ENCODE peak calls at places on chromosomes 3 and 15, in eight cellular contexts. K, H, P, U, B, E, L and S are unnamed samples.

GRCh38 chr3:170643831-170644230 is 58.0 kb upstream of the SLC7A14 start:
- DNase-seq in K (no peak), H (no peak), P (no peak), U (no peak), B (no peak), E (no peak), L (no peak), S (no peak)

GRCh38 chr3:191068946-191069813 is 129.9 kb upstream of the OSTN start:
- DNase-seq in K (no peak), H (no peak), P (no peak), U (no peak), B (no peak), E (no peak), L (no peak), S (peak; percentile 25)

GRCh38 chr3:196047391-196048030 is 34.4 kb downstream of the TFRC start:
- DNase-seq in K (no peak), H (no peak), P (no peak), U (no peak), B (no peak), E (no peak), L (no peak), S (no peak)

GRCh38 chr3:62870321-62870720 is 4.9 kb downstream of the CADPS start:
- DNase-seq in K (no peak), H (no peak), P (no peak), U (peak; percentile 0), B (no peak), E (no peak), L (no peak), S (no peak)

GRCh38 chr3:186361612-186362408 is at the start of gene DGKG:
- DNase-seq in K (peak; percentile 59), H (peak; percentile 87), P (peak; percentile 69), U (peak; percentile 8), B (peak; percentile 90), E (peak; percentile 6), L (peak; percentile 50), S (no peak)

GRCh38 chr3:119660474-119661150 is at the start of gene POPDC2:
- DNase-seq in K (no peak), H (no peak), P (peak; percentile 32), U (no peak), B (no peak), E (no peak), L (peak; percentile 95), S (no peak)

GRCh38 chr3:134917631-134918030 is 122.6 kb downstream of the EPHB1 start:
- DNase-seq in K (no peak), H (no peak), P (no peak), U (no peak), B (no peak), E (no peak), L (no peak), S (no peak)

GRCh38 chr3:11389570-11390268 is 117.5 kb downstream of the ATG7 start:
- DNase-seq in K (no peak), H (no peak), P (no peak), U (no peak), B (no peak), E (no peak), L (no peak), S (no peak)

GRCh38 chr15:100306098-100306497 is 35.7 kb downstream of the ADAMTS17 start:
- DNase-seq in K (no peak), H (no peak), P (no peak), U (no peak), B (no peak), E (no peak), L (no peak), S (no peak)

GRCh38 chr3:194869482-194870169 is 183.9 kb downstream of the FAM43A start:
- DNase-seq in K (no peak), H (no peak), P (no peak), U (peak; percentile 50), B (no peak), E (no peak), L (no peak), S (peak; percentile 93)

GRCh38 chr3:40961104-40961857 is 238.0 kb upstream of the CTNNB1 start:
- DNase-seq in K (no peak), H (no peak), P (no peak), U (no peak), B (no peak), E (no peak), L (no peak), S (no peak)

GRCh38 chr3:42742688-42743087 is 30.4 kb downstream of the CCDC13 start:
- DNase-seq in K (no peak), H (no peak), P (no peak), U (no peak), B (no peak), E (no peak), L (no peak), S (no peak)

GRCh38 chr3:72259755-72260589 is 475.0 kb upstream of the PROK2 start:
- DNase-seq in K (no peak), H (no peak), P (no peak), U (no peak), B (no peak), E (no peak), L (no peak), S (no peak)

GRCh38 chr15:67501177-67501835 is 19.6 kb upstream of the C15orf61 start:
- DNase-seq in K (no peak), H (no peak), P (no peak), U (peak; percentile 33), B (no peak), E (no peak), L (peak; percentile 9), S (no peak)

GRCh38 chr3:170584585-170585007 is 1.3 kb downstream of the SLC7A14 start:
- DNase-seq in K (peak; percentile 94), H (peak; percentile 65), P (peak; percentile 62), U (peak; percentile 26), B (peak; percentile 74), E (no peak), L (peak; percentile 94), S (no peak)

GRCh38 chr15:60390931-60391501 is 6.8 kb downstream of the ANXA2 start:
- DNase-seq in K (peak; percentile 88), H (peak; percentile 90), P (no peak), U (peak; percentile 82), B (peak; percentile 79), E (no peak), L (no peak), S (peak; percentile 71)

GRCh38 chr3:107206141-107206540 is 171.1 kb upstream of the CCDC54 start:
- DNase-seq in K (peak; percentile 72), H (no peak), P (no peak), U (peak; percentile 51), B (no peak), E (no peak), L (peak; percentile 68), S (peak; percentile 26)

GRCh38 chr3:57680046-57680445 is 12.8 kb downstream of the DENND6A start:
- DNase-seq in K (no peak), H (no peak), P (no peak), U (no peak), B (no peak), E (no peak), L (no peak), S (no peak)

GRCh38 chr3:57683286-57683685 is 9.6 kb downstream of the DENND6A start:
- DNase-seq in K (no peak), H (no peak), P (no peak), U (no peak), B (no peak), E (no peak), L (no peak), S (no peak)

GRCh38 chr3:57681691-57682090 is 11.2 kb downstream of the DENND6A start:
- DNase-seq in K (no peak), H (no peak), P (no peak), U (no peak), B (no peak), E (no peak), L (no peak), S (no peak)

GRCh38 chr3:57682284-57682683 is 10.6 kb downstream of the DENND6A start:
- DNase-seq in K (no peak), H (no peak), P (no peak), U (no peak), B (no peak), E (no peak), L (no peak), S (no peak)
- TF ChIP-seq CTCF in K (peak; percentile 29), H (no peak), P (no peak), U (peak; percentile 13), B (no peak), E (no peak), L (peak; percentile 36), S (peak; percentile 55)

GRCh38 chr3:149968216-149968615 is 2.5 kb downstream of the PFN2 start:
- DNase-seq in K (peak; percentile 53), H (no peak), P (no peak), U (peak; percentile 13), B (no peak), E (no peak), L (peak; percentile 2), S (no peak)

GRCh38 chr3:149969945-149970715 is 565 bp downstream of the PFN2 start:
- DNase-seq in K (peak; percentile 90), H (peak; percentile 87), P (peak; percentile 84), U (peak; percentile 88), B (peak; percentile 89), E (peak; percentile 75), L (peak; percentile 92), S (peak; percentile 79)

GRCh38 chr3:149970716-149971402 is at the start of gene PFN2:
- DNase-seq in K (peak; percentile 92), H (peak; percentile 82), P (peak; percentile 78), U (peak; percentile 91), B (peak; percentile 85), E (peak; percentile 63), L (peak; percentile 83), S (peak; percentile 74)

GRCh38 chr3:149967067-149967685 is 3.5 kb downstream of the PFN2 start:
- DNase-seq in K (peak; percentile 28), H (no peak), P (no peak), U (peak; percentile 55), B (no peak), E (no peak), L (peak; percentile 37), S (peak; percentile 71)

GRCh38 chr3:149969110-149969944 is 1.4 kb downstream of the PFN2 start:
- DNase-seq in K (peak; percentile 86), H (peak; percentile 81), P (peak; percentile 25), U (peak; percentile 89), B (peak; percentile 76), E (peak; percentile 60), L (peak; percentile 79), S (peak; percentile 77)
- TF ChIP-seq CTCF in K (peak; percentile 37), H (peak; percentile 30), P (no peak), U (no peak), B (no peak), E (no peak), L (peak; percentile 30), S (peak; percentile 22)

GRCh38 chr3:137035631-137036030 is 77.8 kb downstream of the IL20RB start:
- DNase-seq in K (peak; percentile 48), H (no peak), P (no peak), U (peak; percentile 21), B (no peak), E (no peak), L (peak; percentile 27), S (no peak)
- TF ChIP-seq CTCF in K (peak; percentile 48), H (no peak), P (peak; percentile 25), U (peak; percentile 18), B (no peak), E (no peak), L (peak; percentile 41), S (no peak)

DNA sequence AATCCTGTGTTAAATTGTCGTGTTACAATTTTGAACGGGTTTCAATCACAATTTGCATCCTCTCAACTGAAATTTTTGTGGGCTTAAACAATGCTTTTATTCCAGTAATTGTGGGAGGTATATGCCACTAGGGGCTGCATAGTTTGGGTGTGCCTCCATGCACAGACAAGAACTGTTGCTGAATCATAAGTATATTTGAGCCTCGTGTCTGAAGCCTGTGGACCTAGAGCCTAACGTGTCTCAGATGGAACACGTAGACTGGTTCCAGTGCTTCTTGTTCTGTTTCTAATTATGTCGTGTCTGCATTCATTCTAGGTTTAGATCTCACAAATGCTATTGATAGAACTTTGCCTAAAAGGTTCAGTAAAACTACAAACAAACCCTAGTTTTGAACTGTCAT is 363.4 kb downstream of the RBMS3 start:
- DNase-seq in K (no peak), H (no peak), P (no peak), U (no peak), B (no peak), E (no peak), L (no peak), S (no peak)
- TF ChIP-seq CTCF in K (no peak), H (no peak), P (no peak), U (no peak), B (no peak), E (no peak), L (no peak), S (no peak)